ENCODE peak calls at places on chromosome 13, in seven cellular contexts. One of them, this sample, is unnamed.
A peak's percentile ranks its signal among the peaks of the same experiment; 100 is the strongest.

GRCh38 chr13:30043631-30043925 is 193.2 kb upstream of the UBL3 start:
- DNase-seq in SK-N-SH: no peak
- DNase-seq in heart left ventricle: no peak
- DNase-seq in ascending aorta: no peak
- DNase-seq in IMR-90: no peak
- DNase-seq in fibroblast of pulmonary artery: no peak
- DNase-seq in AG04450: no peak
- DNase-seq in this sample: no peak

GRCh38 chr13:33003458-33004019 is 12.7 kb upstream of the KL start:
- DNase-seq in ascending aorta: no peak
- DNase-seq in AG04450: no peak
- DNase-seq in IMR-90: no peak
- DNase-seq in SK-N-SH: no peak
- DNase-seq in fibroblast of pulmonary artery: no peak
- DNase-seq in heart left ventricle: no peak
- DNase-seq in this sample: no peak

GRCh38 chr13:21399741-21400140 is 59.4 kb downstream of the ZDHHC20 start:
- DNase-seq in heart left ventricle: no peak
- DNase-seq in ascending aorta: no peak
- DNase-seq in SK-N-SH: no peak
- DNase-seq in fibroblast of pulmonary artery: peak; percentile 39
- DNase-seq in IMR-90: peak; percentile 18
- DNase-seq in AG04450: no peak
- DNase-seq in this sample: no peak

GRCh38 chr13:45492538-45492937 is 27.8 kb downstream of the COG3 start:
- DNase-seq in ascending aorta: no peak
- DNase-seq in fibroblast of pulmonary artery: peak; percentile 59
- DNase-seq in IMR-90: peak; percentile 79
- DNase-seq in AG04450: no peak
- DNase-seq in heart left ventricle: no peak
- DNase-seq in SK-N-SH: no peak
- DNase-seq in this sample: no peak

GRCh38 chr13:73718248-73718647 is 416.0 kb downstream of the KLF12 start:
- DNase-seq in heart left ventricle: no peak
- DNase-seq in IMR-90: no peak
- DNase-seq in ascending aorta: no peak
- DNase-seq in SK-N-SH: no peak
- DNase-seq in fibroblast of pulmonary artery: no peak
- DNase-seq in AG04450: no peak
- DNase-seq in this sample: no peak

GRCh38 chr13:33168326-33168960 is 117.1 kb downstream of the STARD13 start:
- DNase-seq in SK-N-SH: no peak
- DNase-seq in heart left ventricle: no peak
- DNase-seq in fibroblast of pulmonary artery: no peak
- DNase-seq in AG04450: no peak
- DNase-seq in IMR-90: no peak
- DNase-seq in ascending aorta: no peak
- DNase-seq in this sample: no peak

GRCh38 chr13:42707596-42707995 is 73.8 kb upstream of the FAM216B start:
- DNase-seq in fibroblast of pulmonary artery: peak; percentile 52
- DNase-seq in ascending aorta: no peak
- DNase-seq in heart left ventricle: no peak
- DNase-seq in SK-N-SH: no peak
- DNase-seq in IMR-90: peak; percentile 64
- DNase-seq in AG04450: peak; percentile 10
- DNase-seq in this sample: no peak

GRCh38 chr13:59459972-59460371 is 703.8 kb downstream of the DIAPH3 start:
- DNase-seq in ascending aorta: no peak
- DNase-seq in IMR-90: peak; percentile 41
- DNase-seq in AG04450: no peak
- DNase-seq in SK-N-SH: no peak
- DNase-seq in heart left ventricle: no peak
- DNase-seq in fibroblast of pulmonary artery: no peak
- DNase-seq in this sample: no peak

GRCh38 chr13:80824231-80824630 is 483.3 kb upstream of the SPRY2 start:
- DNase-seq in heart left ventricle: no peak
- DNase-seq in SK-N-SH: no peak
- DNase-seq in fibroblast of pulmonary artery: peak; percentile 75
- DNase-seq in IMR-90: no peak
- DNase-seq in ascending aorta: no peak
- DNase-seq in AG04450: no peak
- DNase-seq in this sample: no peak

GRCh38 chr13:113815151-113816058 is 48.5 kb downstream of the GAS6 start:
- DNase-seq in fibroblast of pulmonary artery: no peak
- DNase-seq in IMR-90: no peak
- DNase-seq in ascending aorta: no peak
- DNase-seq in heart left ventricle: no peak
- DNase-seq in AG04450: no peak
- DNase-seq in SK-N-SH: no peak
- DNase-seq in this sample: no peak

GRCh38 chr13:33711441-33711840 is 106.5 kb upstream of the RFC3 start:
- DNase-seq in ascending aorta: no peak
- DNase-seq in IMR-90: no peak
- DNase-seq in SK-N-SH: no peak
- DNase-seq in AG04450: no peak
- DNase-seq in heart left ventricle: no peak
- DNase-seq in fibroblast of pulmonary artery: peak; percentile 22
- DNase-seq in this sample: no peak

GRCh38 chr13:97028441-97029299 is 34.4 kb upstream of the OXGR1 start:
- DNase-seq in ascending aorta: no peak
- DNase-seq in SK-N-SH: peak; percentile 69
- DNase-seq in IMR-90: peak; percentile 40
- DNase-seq in heart left ventricle: peak; percentile 24
- DNase-seq in AG04450: no peak
- DNase-seq in fibroblast of pulmonary artery: peak; percentile 78
- DNase-seq in this sample: no peak

GRCh38 chr13:112679381-112679780 is 10.5 kb upstream of the ATP11A start:
- DNase-seq in ascending aorta: no peak
- DNase-seq in SK-N-SH: no peak
- DNase-seq in IMR-90: no peak
- DNase-seq in heart left ventricle: no peak
- DNase-seq in AG04450: no peak
- DNase-seq in fibroblast of pulmonary artery: no peak
- DNase-seq in this sample: no peak

GRCh38 chr13:51922771-51923480 is 61.2 kb downstream of the CCDC70 start:
- DNase-seq in AG04450: no peak
- DNase-seq in IMR-90: no peak
- DNase-seq in SK-N-SH: no peak
- DNase-seq in ascending aorta: no peak
- DNase-seq in fibroblast of pulmonary artery: no peak
- DNase-seq in heart left ventricle: no peak
- DNase-seq in this sample: no peak

GRCh38 chr13:51921790-51922740 is 60.3 kb downstream of the CCDC70 start:
- DNase-seq in SK-N-SH: no peak
- DNase-seq in fibroblast of pulmonary artery: no peak
- DNase-seq in heart left ventricle: no peak
- DNase-seq in IMR-90: peak; percentile 12
- DNase-seq in ascending aorta: no peak
- DNase-seq in AG04450: no peak
- DNase-seq in this sample: no peak

GRCh38 chr13:51924756-51925544 is 63.2 kb downstream of the CCDC70 start:
- DNase-seq in heart left ventricle: no peak
- DNase-seq in ascending aorta: no peak
- DNase-seq in AG04450: no peak
- DNase-seq in SK-N-SH: no peak
- DNase-seq in IMR-90: no peak
- DNase-seq in fibroblast of pulmonary artery: no peak
- DNase-seq in this sample: no peak

GRCh38 chr13:51925865-51926527 is 64.2 kb downstream of the CCDC70 start:
- DNase-seq in ascending aorta: no peak
- DNase-seq in fibroblast of pulmonary artery: no peak
- DNase-seq in IMR-90: no peak
- DNase-seq in SK-N-SH: no peak
- DNase-seq in heart left ventricle: no peak
- DNase-seq in AG04450: no peak
- DNase-seq in this sample: no peak

GRCh38 chr13:51923983-51924539 is 62.3 kb downstream of the CCDC70 start:
- DNase-seq in ascending aorta: no peak
- DNase-seq in IMR-90: no peak
- DNase-seq in fibroblast of pulmonary artery: no peak
- DNase-seq in heart left ventricle: no peak
- DNase-seq in SK-N-SH: peak; percentile 40
- DNase-seq in AG04450: no peak
- DNase-seq in this sample: no peak
- TF ChIP-seq CTCF in ascending aorta: no peak
- TF ChIP-seq CTCF in IMR-90: peak; percentile 15
- TF ChIP-seq CTCF in fibroblast of pulmonary artery: peak; percentile 33
- TF ChIP-seq CTCF in heart left ventricle: no peak
- TF ChIP-seq CTCF in SK-N-SH: peak; percentile 46
- TF ChIP-seq CTCF in AG04450: peak; percentile 24
- TF ChIP-seq CTCF in this sample: peak; percentile 61

GRCh38 chr13:40756042-40756441 is 14.9 kb downstream of the MRPS31 start:
- DNase-seq in heart left ventricle: no peak
- DNase-seq in ascending aorta: no peak
- DNase-seq in fibroblast of pulmonary artery: no peak
- DNase-seq in IMR-90: no peak
- DNase-seq in AG04450: no peak
- DNase-seq in SK-N-SH: no peak
- DNase-seq in this sample: no peak
- H3K4me3 ChIP-seq in heart left ventricle: no peak overlapping the region
- H3K4me3 ChIP-seq in ascending aorta: no peak overlapping the region
- H3K4me3 ChIP-seq in fibroblast of pulmonary artery: no peak overlapping the region
- H3K4me3 ChIP-seq in IMR-90: no peak overlapping the region
- H3K4me3 ChIP-seq in AG04450: no peak overlapping the region
- H3K4me3 ChIP-seq in SK-N-SH: no peak overlapping the region
- H3K4me3 ChIP-seq in this sample: no peak overlapping the region

DNA sequence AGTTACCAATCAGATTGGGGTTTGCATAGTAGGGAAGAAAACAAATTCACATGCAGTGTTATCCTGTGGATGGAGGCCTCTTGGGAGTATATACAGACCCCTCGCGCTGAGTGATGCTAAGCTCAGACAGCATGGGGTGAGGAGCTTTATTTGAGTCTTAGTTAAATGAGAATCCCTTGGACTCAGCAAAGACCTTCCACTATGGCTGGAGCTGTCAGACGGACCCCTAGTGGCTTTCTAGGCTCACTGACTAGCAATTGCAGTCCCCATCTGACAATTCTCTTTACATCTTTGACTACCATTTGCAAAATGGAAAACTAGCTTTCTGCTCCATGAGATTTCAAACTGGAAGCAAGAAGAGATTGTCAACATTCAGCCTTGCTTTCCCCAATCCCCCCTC is 90.4 kb downstream of the STOML3 start:
- DNase-seq in SK-N-SH: peak; percentile 13
- DNase-seq in ascending aorta: no peak
- DNase-seq in heart left ventricle: no peak
- DNase-seq in fibroblast of pulmonary artery: no peak
- DNase-seq in AG04450: no peak
- DNase-seq in IMR-90: no peak
- DNase-seq in this sample: no peak
- TF ChIP-seq CTCF in SK-N-SH: no peak
- TF ChIP-seq CTCF in ascending aorta: no peak
- TF ChIP-seq CTCF in heart left ventricle: no peak
- TF ChIP-seq CTCF in fibroblast of pulmonary artery: peak; percentile 6
- TF ChIP-seq CTCF in AG04450: peak; percentile 15
- TF ChIP-seq CTCF in IMR-90: no peak
- TF ChIP-seq CTCF in this sample: peak; percentile 43

DNA sequence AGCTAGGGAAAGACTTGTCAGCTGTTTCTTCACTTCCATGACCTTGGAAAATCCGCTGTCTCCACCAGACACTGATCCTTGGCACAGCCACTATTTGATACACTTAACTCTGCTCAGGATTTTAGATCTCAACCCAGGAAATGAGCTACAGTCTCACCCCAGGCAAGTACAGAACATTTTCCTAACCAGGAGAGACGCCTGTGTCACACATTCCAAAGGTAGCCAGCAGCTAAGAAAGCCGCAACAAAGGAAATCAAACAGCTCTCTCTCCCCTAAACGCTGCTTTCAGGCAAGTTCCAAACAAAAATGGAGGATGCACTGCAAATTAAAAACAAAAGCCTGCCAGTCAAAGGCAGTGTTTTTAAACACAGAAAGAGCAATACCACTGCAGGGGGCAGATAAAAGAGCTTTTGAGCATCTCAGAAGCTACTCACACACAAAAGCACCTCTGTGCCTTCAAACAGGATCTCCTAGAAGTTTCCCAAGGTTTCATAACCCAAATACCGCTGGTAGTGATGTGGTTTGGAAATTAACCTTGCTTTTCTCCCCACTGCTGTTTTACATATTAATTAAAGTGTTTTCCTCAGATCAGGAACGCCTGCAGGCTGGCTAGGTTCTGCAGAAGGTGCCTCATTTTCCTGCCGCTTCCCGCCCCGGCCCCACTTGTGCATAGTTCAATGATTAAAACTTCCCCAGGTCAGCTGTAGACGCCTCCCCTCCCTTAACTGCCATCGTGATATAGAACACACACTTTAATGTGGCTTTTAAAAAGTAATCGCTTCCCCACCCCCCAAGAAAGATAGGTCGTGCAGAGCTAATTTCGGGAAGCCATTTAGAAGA is 57.1 kb downstream of the IRS2 start:
- DNase-seq in IMR-90: no peak
- DNase-seq in SK-N-SH: peak; percentile 53
- DNase-seq in ascending aorta: no peak
- DNase-seq in AG04450: no peak
- DNase-seq in heart left ventricle: no peak
- DNase-seq in fibroblast of pulmonary artery: peak; percentile 28
- DNase-seq in this sample: peak; percentile 56
- H3K4me3 ChIP-seq in IMR-90: no peak overlapping the region
- H3K4me3 ChIP-seq in SK-N-SH: no peak overlapping the region
- H3K4me3 ChIP-seq in ascending aorta: no peak overlapping the region
- H3K4me3 ChIP-seq in AG04450: no peak overlapping the region
- H3K4me3 ChIP-seq in heart left ventricle: no peak overlapping the region
- H3K4me3 ChIP-seq in fibroblast of pulmonary artery: no peak overlapping the region
- H3K4me3 ChIP-seq in this sample: peak overlapping the region; percentile 15

GRCh38 chr13:103236213-103236612 is 170.0 kb upstream of the SLC10A2 start:
- DNase-seq in AG04450: no peak
- DNase-seq in IMR-90: no peak
- DNase-seq in fibroblast of pulmonary artery: peak; percentile 36
- DNase-seq in SK-N-SH: no peak
- DNase-seq in heart left ventricle: no peak
- DNase-seq in ascending aorta: no peak
- DNase-seq in this sample: no peak
- TF ChIP-seq CTCF in AG04450: no peak
- TF ChIP-seq CTCF in IMR-90: no peak
- TF ChIP-seq CTCF in fibroblast of pulmonary artery: peak; percentile 33
- TF ChIP-seq CTCF in SK-N-SH: no peak
- TF ChIP-seq CTCF in heart left ventricle: no peak
- TF ChIP-seq CTCF in ascending aorta: no peak
- TF ChIP-seq CTCF in this sample: no peak

GRCh38 chr13:102033719-102034446 is 368.0 kb downstream of the FGF14 start:
- DNase-seq in AG04450: no peak
- DNase-seq in IMR-90: no peak
- DNase-seq in ascending aorta: no peak
- DNase-seq in fibroblast of pulmonary artery: no peak
- DNase-seq in SK-N-SH: no peak
- DNase-seq in heart left ventricle: no peak
- DNase-seq in this sample: no peak
- H3K4me3 ChIP-seq in AG04450: no peak overlapping the region
- H3K4me3 ChIP-seq in IMR-90: no peak overlapping the region
- H3K4me3 ChIP-seq in ascending aorta: no peak overlapping the region
- H3K4me3 ChIP-seq in fibroblast of pulmonary artery: no peak overlapping the region
- H3K4me3 ChIP-seq in SK-N-SH: no peak overlapping the region
- H3K4me3 ChIP-seq in heart left ventricle: no peak overlapping the region
- H3K4me3 ChIP-seq in this sample: no peak overlapping the region

GRCh38 chr13:23570931-23571330 is 719 bp downstream of the TNFRSF19 start:
- DNase-seq in heart left ventricle: no peak
- DNase-seq in ascending aorta: no peak
- DNase-seq in SK-N-SH: no peak
- DNase-seq in fibroblast of pulmonary artery: peak; percentile 39
- DNase-seq in IMR-90: peak; percentile 54
- DNase-seq in AG04450: no peak
- DNase-seq in this sample: no peak
- TF ChIP-seq CTCF in heart left ventricle: peak; percentile 42
- TF ChIP-seq CTCF in ascending aorta: no peak
- TF ChIP-seq CTCF in SK-N-SH: peak; percentile 48
- TF ChIP-seq CTCF in fibroblast of pulmonary artery: peak; percentile 35
- TF ChIP-seq CTCF in IMR-90: peak; percentile 28
- TF ChIP-seq CTCF in AG04450: peak; percentile 55
- TF ChIP-seq CTCF in this sample: peak; percentile 28

GRCh38 chr13:99958402-99959126 is 13.0 kb downstream of the ZIC5 start:
- DNase-seq in AG04450: no peak
- DNase-seq in fibroblast of pulmonary artery: no peak
- DNase-seq in ascending aorta: no peak
- DNase-seq in SK-N-SH: no peak
- DNase-seq in IMR-90: no peak
- DNase-seq in heart left ventricle: no peak
- DNase-seq in this sample: no peak
- H3K4me3 ChIP-seq in AG04450: no peak overlapping the region
- H3K4me3 ChIP-seq in fibroblast of pulmonary artery: no peak overlapping the region
- H3K4me3 ChIP-seq in ascending aorta: no peak overlapping the region
- H3K4me3 ChIP-seq in SK-N-SH: no peak overlapping the region
- H3K4me3 ChIP-seq in IMR-90: no peak overlapping the region
- H3K4me3 ChIP-seq in heart left ventricle: no peak overlapping the region
- H3K4me3 ChIP-seq in this sample: no peak overlapping the region

This sample was measured in retinal pigment epithelial cell.